ENCODE peak calls at places on chromosomes 4 and X, in eight cellular contexts. T, N, F, R, Y, E, A and D are unnamed samples.

GRCh38 chr4:128663325-128663724 is 146.2 kb upstream of the JADE1 start:
- DNase-seq in T (no peak), N (no peak), F (no peak), R (no peak), Y (no peak), E (peak), A (no peak), D (peak)

GRCh38 chr4:169225058-169225751 is 45.6 kb downstream of the SH3RF1 start:
- DNase-seq in T (peak), N (no peak), F (peak), R (no peak), Y (no peak), E (no peak), A (peak), D (peak)

GRCh38 chr4:88110826-88111225 is 47.6 kb downstream of the ABCG2 start:
- DNase-seq in T (no peak), N (no peak), F (no peak), R (no peak), Y (no peak), E (no peak), A (no peak), D (no peak)

GRCh38 chr4:8919651-8920288 is 48.1 kb upstream of the HMX1 start:
- DNase-seq in T (no peak), N (peak), F (no peak), R (peak), Y (no peak), E (no peak), A (peak), D (no peak)

GRCh38 chr4:4481394-4482000 is 60.4 kb downstream of the STX18 start:
- DNase-seq in T (no peak), N (no peak), F (no peak), R (no peak), Y (no peak), E (no peak), A (no peak), D (no peak)

GRCh38 chrX:68433981-68434299 is 645 bp upstream of the OPHN1 start:
- DNase-seq in T (no peak), N (no peak), F (no peak), R (no peak), Y (no peak), E (no peak), A (no peak), D (no peak)

GRCh38 chrX:82224961-82225360 is 1023.1 kb downstream of the SH3BGRL start:
- DNase-seq in T (no peak), N (no peak), F (no peak), R (no peak), Y (no peak), E (no peak), A (no peak), D (no peak)

GRCh38 chrX:96611619-96612362 is 72.9 kb upstream of the DIAPH2 start:
- DNase-seq in T (no peak), N (no peak), F (peak), R (no peak), Y (no peak), E (no peak), A (no peak), D (no peak)

GRCh38 chrX:154775611-154776349 is 13.1 kb downstream of the DKC1 start:
- DNase-seq in T (no peak), N (no peak), F (peak), R (peak), Y (no peak), E (no peak), A (no peak), D (peak)

GRCh38 chr4:144611850-144612249 is 34.1 kb upstream of the HHIP start:
- DNase-seq in T (peak), N (no peak), F (peak), R (peak), Y (no peak), E (no peak), A (peak), D (peak)

GRCh38 chr4:45317276-45317675 is 590.9 kb upstream of the GNPDA2 start:
- DNase-seq in T (no peak), N (no peak), F (peak), R (no peak), Y (no peak), E (no peak), A (peak), D (no peak)

GRCh38 chr4:174222266-174222872 is 61.1 kb downstream of the FBXO8 start:
- DNase-seq in T (no peak), N (no peak), F (peak), R (no peak), Y (no peak), E (no peak), A (peak), D (peak)

GRCh38 chr4:60865238-60865637 is 334.9 kb upstream of the ADGRL3 start:
- DNase-seq in T (no peak), N (no peak), F (peak), R (no peak), Y (no peak), E (no peak), A (no peak), D (no peak)

DNA sequence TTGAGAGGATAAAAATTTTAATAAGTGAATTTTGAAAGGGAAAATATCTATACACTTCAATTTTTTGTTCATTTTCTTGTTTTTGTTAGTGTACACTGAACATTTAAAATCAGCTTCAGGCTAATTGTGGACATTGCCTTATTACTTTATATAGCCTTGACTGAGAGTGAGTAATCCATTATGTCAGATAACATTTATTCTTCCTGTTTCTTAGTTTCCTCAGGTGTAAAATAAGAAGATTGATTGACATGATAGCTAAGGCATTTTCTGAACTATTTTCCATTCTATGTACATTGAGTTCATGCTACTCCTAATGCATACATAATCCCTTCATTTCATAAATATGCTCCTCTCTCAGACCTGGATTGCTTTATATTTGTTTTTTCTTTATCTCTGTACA is 607.3 kb upstream of the AADAT start:
- DNase-seq in T (no peak), N (no peak), F (no peak), R (no peak), Y (no peak), E (no peak), A (no peak), D (no peak)
- TF ChIP-seq CTCF in T (no peak), N (no peak), F (no peak), R (no peak), Y (no peak), E (no peak), A (no peak), D (no peak)

DNA sequence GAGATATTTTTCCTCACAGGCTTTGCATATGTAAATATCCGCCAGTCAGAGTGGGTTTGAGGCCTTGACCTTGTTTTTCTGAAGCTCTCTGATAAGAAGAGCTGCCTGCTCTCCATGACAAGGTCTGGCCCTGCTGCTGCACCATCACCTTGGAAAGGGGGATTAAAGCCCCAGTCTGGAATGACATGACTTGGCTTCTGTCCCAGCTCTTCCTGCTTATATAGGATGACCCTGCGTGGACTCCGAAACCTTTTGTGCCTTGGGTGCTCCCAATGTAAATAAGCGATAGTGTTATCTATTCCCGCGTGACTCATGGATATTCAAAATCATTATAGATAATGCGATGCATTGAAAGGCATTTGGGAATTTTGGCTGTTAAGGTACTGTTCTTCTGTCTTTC is 139.3 kb downstream of the BMPR1B start:
- DNase-seq in T (no peak), N (no peak), F (peak), R (no peak), Y (no peak), E (no peak), A (peak), D (no peak)
- H3K4me3 ChIP-seq in T (no peak), N (no peak), F (no peak), R (no peak), Y (no peak), E (no peak), A (no peak), D (no peak)

DNA sequence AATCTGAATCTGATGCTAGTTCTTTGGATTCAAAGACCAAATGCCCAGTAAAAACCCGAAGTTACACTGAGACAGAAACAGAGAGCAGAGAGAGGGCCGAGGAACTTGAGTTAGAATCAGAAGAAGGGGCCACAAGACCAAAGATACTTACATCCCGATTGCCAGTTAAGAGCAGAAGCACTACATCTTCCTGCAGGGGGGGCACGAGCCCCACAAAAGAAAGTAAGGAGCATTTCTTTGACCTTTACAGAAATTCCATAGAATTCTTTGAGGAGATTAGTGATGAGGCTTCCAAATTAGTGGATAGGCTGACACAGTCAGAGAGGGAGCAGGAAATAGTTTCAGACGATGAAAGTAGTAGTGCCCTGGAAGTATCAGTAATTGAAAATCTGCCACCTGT is 309.3 kb downstream of the ANK2 start:
- DNase-seq in T (no peak), N (no peak), F (peak), R (no peak), Y (no peak), E (no peak), A (no peak), D (no peak)
- TF ChIP-seq CTCF in T (peak), N (no peak), F (peak), R (no peak), Y (no peak), E (peak), A (no peak), D (no peak)

GRCh38 chrX:47583240-47583861 is 1.1 kb downstream of the TIMP1 start:
- DNase-seq in T (no peak), N (no peak), F (no peak), R (no peak), Y (no peak), E (no peak), A (no peak), D (no peak)

GRCh38 chrX:47585273-47585672 is 3.0 kb downstream of the TIMP1 start:
- DNase-seq in T (no peak), N (no peak), F (peak), R (no peak), Y (no peak), E (no peak), A (peak), D (no peak)

GRCh38 chrX:47579537-47579936 is 2.7 kb upstream of the TIMP1 start:
- DNase-seq in T (peak), N (no peak), F (peak), R (no peak), Y (no peak), E (no peak), A (peak), D (peak)

GRCh38 chrX:47584714-47585113 is 2.5 kb downstream of the TIMP1 start:
- DNase-seq in T (no peak), N (no peak), F (no peak), R (no peak), Y (no peak), E (no peak), A (no peak), D (no peak)

GRCh38 chrX:47581731-47582647 is at the start of gene TIMP1:
- DNase-seq in T (peak), N (peak), F (peak), R (peak), Y (peak), E (peak), A (peak), D (peak)
- H3K4me3 ChIP-seq in T (peak), N (peak), F (peak), R (peak), Y (peak), E (peak), A (peak), D (peak)

DNA sequence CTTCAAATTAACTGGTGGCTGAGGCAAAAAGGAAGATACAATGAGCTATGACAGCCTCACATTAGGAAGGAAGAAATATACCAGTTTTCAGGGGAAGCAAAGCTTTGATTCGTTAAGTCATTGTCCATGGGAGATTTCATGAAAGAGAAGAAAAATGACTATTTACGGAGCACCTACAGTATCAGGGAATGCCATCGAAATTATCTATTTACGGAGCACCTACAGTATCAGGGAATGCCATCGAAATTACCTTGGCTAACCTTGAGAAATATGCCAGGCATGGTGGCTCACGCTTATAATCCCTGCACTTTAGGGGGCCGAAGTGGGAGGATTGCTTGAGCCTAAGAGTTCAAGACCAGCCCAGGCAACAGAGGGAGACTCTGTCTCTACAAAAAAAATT is 28.5 kb upstream of the IQSEC2 start:
- DNase-seq in T (no peak), N (no peak), F (no peak), R (no peak), Y (no peak), E (no peak), A (no peak), D (no peak)
- TF ChIP-seq CTCF in T (no peak), N (no peak), F (no peak), R (no peak), Y (no peak), E (no peak), A (no peak), D (no peak)